ENCODE peak calls at places on chromosomes 11 and 22, in six cellular contexts. R is SK-N-SH, D is HCT116, N is GM12878, Z is GM23338, C is K562. F is an unnamed sample.

GRCh38 chr11:122229078-122229477 is 113.1 kb upstream of the BLID start:
- DNase-seq in R (no peak), D (no peak), N (no peak), Z (no peak), C (no peak), F (no peak)

GRCh38 chr11:73249304-73249703 is 22.8 kb upstream of the P2RY6 start:
- DNase-seq in R (no peak), D (no peak), N (peak; percentile 32), Z (no peak), C (no peak), F (no peak)

GRCh38 chr11:92152245-92152644 is 72.4 kb upstream of the FAT3 start:
- DNase-seq in R (peak; percentile 16), D (no peak), N (no peak), Z (peak; percentile 78), C (no peak), F (no peak)

GRCh38 chr11:29012507-29012906 is 904.3 kb downstream of the METTL15 start:
- DNase-seq in R (no peak), D (no peak), N (no peak), Z (no peak), C (no peak), F (no peak)

GRCh38 chr11:45451766-45452440 is 165.8 kb upstream of the SYT13 start:
- DNase-seq in R (no peak), D (no peak), N (no peak), Z (no peak), C (no peak), F (no peak)

GRCh38 chr11:34274712-34275398 is 83.0 kb downstream of the ABTB2 start:
- DNase-seq in R (peak; percentile 56), D (peak; percentile 92), N (no peak), Z (no peak), C (no peak), F (no peak)

GRCh38 chr22:17917490-17917983 is 106.8 kb downstream of the MICAL3 start:
- DNase-seq in R (no peak), D (no peak), N (no peak), Z (no peak), C (peak; percentile 93), F (no peak)

GRCh38 chr11:102940714-102941588 is 14.6 kb downstream of the MMP13 start:
- DNase-seq in R (peak; percentile 46), D (peak; percentile 70), N (peak; percentile 37), Z (peak; percentile 93), C (peak; percentile 58), F (peak; percentile 47)

GRCh38 chr11:126341760-126342161 is 13.7 kb upstream of the ST3GAL4 start:
- DNase-seq in R (no peak), D (no peak), N (no peak), Z (no peak), C (no peak), F (no peak)

GRCh38 chr11:62069374-62069773 is 54.4 kb upstream of the INCENP start:
- DNase-seq in R (no peak), D (no peak), N (no peak), Z (no peak), C (no peak), F (no peak)

GRCh38 chr11:7251836-7252682 is at the start of gene SYT9:
- DNase-seq in R (peak; percentile 85), D (no peak), N (no peak), Z (peak; percentile 89), C (peak; percentile 24), F (no peak)

GRCh38 chr11:33773399-33774355 is 643 bp downstream of the FBXO3 start:
- DNase-seq in R (peak; percentile 39), D (no peak), N (no peak), Z (peak; percentile 40), C (peak; percentile 83), F (no peak)

GRCh38 chr22:41563051-41563711 is 2.4 kb downstream of the CSDC2 start:
- DNase-seq in R (no peak), D (no peak), N (no peak), Z (peak; percentile 32), C (peak; percentile 60), F (no peak)

GRCh38 chr11:112315861-112316739 is 55.4 kb upstream of the PLET1 start:
- DNase-seq in R (no peak), D (no peak), N (no peak), Z (no peak), C (no peak), F (no peak)

GRCh38 chr11:121426476-121427454 is 25.3 kb upstream of the SORL1 start:
- DNase-seq in R (peak; percentile 87), D (peak; percentile 12), N (no peak), Z (peak; percentile 80), C (peak; percentile 33), F (no peak)

GRCh38 chr11:60348116-60348515 is 21.1 kb downstream of the MS4A6E start:
- DNase-seq in R (no peak), D (no peak), N (no peak), Z (peak; percentile 51), C (no peak), F (no peak)

GRCh38 chr11:110121204-110121603 is 28.0 kb downstream of the ZC3H12C start:
- DNase-seq in R (no peak), D (no peak), N (no peak), Z (no peak), C (no peak), F (no peak)

GRCh38 chr22:27667121-27667843 is 134.3 kb downstream of the MN1 start:
- DNase-seq in R (no peak), D (no peak), N (no peak), Z (peak; percentile 36), C (no peak), F (no peak)

GRCh38 chr22:27663812-27664211 is 137.7 kb downstream of the MN1 start:
- DNase-seq in R (no peak), D (no peak), N (no peak), Z (no peak), C (no peak), F (no peak)

GRCh38 chr22:27663031-27663367 is 138.6 kb downstream of the MN1 start:
- DNase-seq in R (no peak), D (no peak), N (no peak), Z (no peak), C (no peak), F (no peak)

GRCh38 chr22:27666272-27666997 is 135.1 kb downstream of the MN1 start:
- DNase-seq in R (no peak), D (no peak), N (no peak), Z (no peak), C (no peak), F (no peak)

GRCh38 chr22:27662359-27663030 is 139.1 kb downstream of the MN1 start:
- DNase-seq in R (peak; percentile 80), D (no peak), N (no peak), Z (no peak), C (peak; percentile 15), F (no peak)
- TF ChIP-seq POLR2AphosphoS5 in R (no peak), D (no peak), N (no peak), Z (no peak), C (no peak), F (no peak)

DNA sequence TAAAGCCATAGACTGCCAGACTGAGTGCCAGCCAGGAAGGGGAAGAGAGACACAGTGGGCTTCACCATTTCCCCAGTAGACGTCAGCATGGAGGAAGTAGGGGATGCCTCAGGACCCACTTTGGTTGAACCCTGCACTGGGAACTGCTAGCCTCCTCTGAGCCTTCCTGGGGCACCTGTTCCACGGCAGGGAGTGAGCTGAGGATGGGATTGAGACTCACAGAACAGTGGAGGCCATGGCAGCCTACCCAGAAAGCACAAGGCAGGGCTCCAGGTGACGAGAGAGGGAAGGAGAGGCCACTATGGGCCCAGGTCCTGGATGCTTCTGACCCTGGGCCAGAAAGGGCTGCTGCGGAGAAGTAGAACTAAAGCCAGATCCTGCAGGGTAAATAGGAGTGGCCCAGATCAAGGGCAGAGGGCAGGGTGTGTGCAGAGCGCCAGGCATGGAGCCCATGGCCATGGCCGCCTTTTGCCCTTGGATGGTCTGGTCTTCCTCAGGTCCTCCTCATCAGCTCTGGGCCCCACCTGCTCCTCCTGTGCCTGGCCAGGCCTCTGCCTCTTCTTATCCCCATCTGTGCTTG is 277.7 kb downstream of the BRD1 start:
- DNase-seq in R (no peak), D (no peak), N (no peak), Z (no peak), C (no peak), F (no peak)
- TF ChIP-seq REST in R (no peak), D (no peak), N (no peak), Z (no peak), C (no peak), F (no peak)

GRCh38 chr22:19578180-19579004 is 54.2 kb upstream of the CLDN5 start:
- DNase-seq in R (no peak), D (no peak), N (no peak), Z (no peak), C (peak; percentile 68), F (no peak)

GRCh38 chr22:19574247-19574646 is 50.0 kb upstream of the CLDN5 start:
- DNase-seq in R (no peak), D (no peak), N (no peak), Z (no peak), C (peak; percentile 37), F (no peak)

GRCh38 chr22:19579113-19579811 is 55.1 kb upstream of the CLDN5 start:
- DNase-seq in R (no peak), D (no peak), N (no peak), Z (no peak), C (peak; percentile 43), F (no peak)

GRCh38 chr22:19577422-19577966 is 53.3 kb upstream of the CLDN5 start:
- DNase-seq in R (no peak), D (no peak), N (no peak), Z (peak; percentile 24), C (peak; percentile 47), F (no peak)

DNA sequence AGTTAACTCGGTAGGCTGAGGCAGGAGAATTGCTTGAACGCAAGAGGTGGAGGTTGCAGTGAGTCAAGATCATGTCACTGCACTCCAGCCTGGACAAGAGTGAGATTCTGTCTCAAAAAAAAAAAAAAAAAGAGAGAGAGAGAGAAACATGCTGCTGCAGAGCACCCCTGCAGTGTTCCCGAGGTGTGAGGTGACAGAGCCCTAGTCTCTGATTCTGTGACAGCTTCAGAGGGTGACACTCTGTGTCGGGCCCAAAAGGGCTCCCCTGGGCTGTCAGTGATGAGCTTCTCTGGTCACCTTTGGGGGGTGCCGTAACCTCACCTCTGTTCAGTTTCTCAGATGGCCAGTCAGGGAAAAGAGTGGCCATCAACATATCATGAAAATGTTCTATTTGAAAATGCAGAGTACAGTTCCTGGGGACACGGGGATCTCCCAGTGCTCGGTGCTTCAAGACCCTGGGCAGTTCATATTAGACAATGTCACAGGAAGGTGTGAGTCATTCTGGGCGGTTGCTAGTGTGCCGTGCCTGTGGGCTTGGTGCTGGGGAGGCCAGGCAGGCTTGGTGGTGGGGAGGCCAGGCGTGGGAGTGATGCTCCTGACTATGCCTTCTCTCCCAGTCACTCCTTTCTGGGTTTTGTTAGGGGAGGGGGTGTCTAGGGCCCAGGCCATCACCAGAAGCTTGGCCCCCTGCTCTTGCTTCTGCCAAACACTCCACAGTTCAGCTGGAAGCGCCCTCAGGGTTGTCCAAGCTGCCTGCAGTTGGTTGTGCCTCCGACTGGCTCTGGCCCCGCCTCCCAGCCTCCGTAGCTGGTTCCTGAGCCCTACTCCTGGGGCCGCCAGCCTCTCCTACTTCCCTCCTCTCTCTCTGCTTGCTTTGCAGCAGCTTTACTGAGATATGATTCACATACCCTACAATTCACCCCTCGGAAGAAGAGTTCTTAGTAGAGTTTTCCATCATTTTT is 52.5 kb upstream of the CLDN5 start:
- DNase-seq in R (peak; percentile 54), D (no peak), N (no peak), Z (peak; percentile 33), C (peak; percentile 91), F (no peak)
- TF ChIP-seq POLR2AphosphoS5 in R (no peak), D (no peak), N (no peak), Z (no peak), C (no peak), F (no peak)

DNA sequence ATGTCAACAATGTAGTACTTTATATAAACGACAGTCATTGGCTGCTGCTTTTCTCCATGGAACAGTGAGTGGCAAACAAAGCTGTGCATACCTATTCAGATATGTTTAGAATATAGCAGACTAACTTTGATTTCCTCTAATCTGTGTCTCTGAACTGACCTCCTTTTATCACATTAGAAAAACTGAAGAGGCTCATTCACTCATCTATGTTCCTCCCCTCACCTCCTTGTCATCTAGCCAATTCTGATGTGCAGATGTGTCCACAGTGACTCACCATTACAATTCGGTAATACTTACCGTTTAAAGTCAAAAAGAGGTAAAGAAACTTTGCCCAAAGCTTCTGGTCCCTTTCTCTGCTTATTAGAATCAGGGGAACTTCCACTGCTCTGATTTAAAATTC is 51.5 kb upstream of the RPS13 start:
- DNase-seq in R (no peak), D (no peak), N (no peak), Z (no peak), C (no peak), F (no peak)
- TF ChIP-seq REST in R (no peak), D (no peak), N (no peak), Z (no peak), C (no peak), F (no peak)